ENCODE peak calls at places on chromosome 10, in six cellular contexts. O is left ventricle myocardium inferior, L is AG04449, Q is IMR-90, X is fibroblast of villous mesenchyme, Z is foreskin fibroblast. Y is an unnamed sample.

GRCh38 chr10:131746241-131746711 is 154.5 kb upstream of the PPP2R2D start:
- DNase-seq in O (no peak), L (no peak), Q (no peak), X (no peak), Z (no peak), Y (no peak)

GRCh38 chr10:117532451-117533107 is 10.0 kb upstream of the EMX2 start:
- DNase-seq in O (no peak), L (no peak), Q (no peak), X (peak), Z (no peak), Y (no peak)

GRCh38 chr10:3761916-3762708 is 22.9 kb downstream of the KLF6 start:
- DNase-seq in O (no peak), L (no peak), Q (peak), X (peak), Z (no peak), Y (peak)

GRCh38 chr10:124550305-124551034 is 88.8 kb downstream of the LHPP start:
- DNase-seq in O (no peak), L (no peak), Q (no peak), X (no peak), Z (no peak), Y (no peak)

GRCh38 chr10:22554481-22555182 is 159.7 kb downstream of the PIP4K2A start:
- DNase-seq in O (peak), L (peak), Q (peak), X (peak), Z (peak), Y (peak)

GRCh38 chr10:131251146-131251541 is 60.4 kb downstream of the TCERG1L start:
- DNase-seq in O (no peak), L (no peak), Q (no peak), X (no peak), Z (no peak), Y (no peak)

GRCh38 chr10:66215921-66216320 is 709.9 kb upstream of the LRRTM3 start:
- DNase-seq in O (no peak), L (no peak), Q (no peak), X (no peak), Z (no peak), Y (no peak)

GRCh38 chr10:131320860-131321604 is 9.5 kb upstream of the TCERG1L start:
- DNase-seq in O (no peak), L (no peak), Q (no peak), X (no peak), Z (no peak), Y (no peak)

GRCh38 chr10:74981831-74982633 is 129.4 kb upstream of the SAMD8 start:
- DNase-seq in O (no peak), L (no peak), Q (no peak), X (no peak), Z (no peak), Y (no peak)

GRCh38 chr10:104089621-104090020 is 3.9 kb upstream of the COL17A1 start:
- DNase-seq in O (no peak), L (no peak), Q (no peak), X (no peak), Z (no peak), Y (no peak)

GRCh38 chr10:43252785-43253341 is 14.0 kb downstream of the RASGEF1A start:
- DNase-seq in O (peak), L (no peak), Q (no peak), X (no peak), Z (no peak), Y (no peak)

GRCh38 chr10:88157981-88158465 is 294.6 kb downstream of the PTEN start:
- DNase-seq in O (no peak), L (peak), Q (peak), X (peak), Z (peak), Y (peak)

GRCh38 chr10:110225756-110226554 is 18.6 kb downstream of the MXI1 start:
- DNase-seq in O (peak), L (peak), Q (peak), X (peak), Z (peak), Y (peak)

GRCh38 chr10:1198453-1199344 is 142.5 kb downstream of the WDR37 start:
- DNase-seq in O (no peak), L (no peak), Q (no peak), X (no peak), Z (no peak), Y (no peak)

GRCh38 chr10:7473474-7473873 is 62.6 kb upstream of the SFMBT2 start:
- DNase-seq in O (no peak), L (no peak), Q (no peak), X (no peak), Z (no peak), Y (no peak)

GRCh38 chr10:79417266-79417665 is 28.2 kb downstream of the ZCCHC24 start:
- DNase-seq in O (peak), L (no peak), Q (no peak), X (no peak), Z (no peak), Y (no peak)

GRCh38 chr10:97744405-97745035 is 7.6 kb downstream of the ZFYVE27 start:
- DNase-seq in O (no peak), L (no peak), Q (no peak), X (no peak), Z (no peak), Y (no peak)

DNA sequence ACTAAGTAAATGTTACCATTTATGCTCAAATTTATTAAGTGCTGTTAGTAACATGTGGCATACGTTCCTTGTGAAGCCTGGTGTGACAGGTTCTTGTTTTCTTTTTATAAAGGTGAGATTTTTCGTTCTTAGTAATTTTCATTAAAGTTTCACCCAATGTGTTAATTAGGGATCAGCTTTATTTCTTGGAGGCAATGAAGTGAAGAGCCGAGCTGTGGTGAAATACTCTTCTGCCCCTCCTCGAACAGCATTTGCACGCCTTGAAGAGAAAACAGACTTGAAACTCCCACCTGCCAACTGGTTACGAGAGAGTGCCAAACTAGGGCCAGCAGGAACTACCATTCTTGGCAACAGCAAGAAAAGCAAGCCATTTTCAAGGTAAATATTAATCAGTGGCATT is 1.5 kb downstream of the EDRF1 start:
- DNase-seq in O (no peak), L (no peak), Q (no peak), X (no peak), Z (no peak), Y (no peak)
- H3K4me3 ChIP-seq in O (no peak), L (no peak), Q (no peak), X (no peak), Z (no peak), Y (no peak)

DNA sequence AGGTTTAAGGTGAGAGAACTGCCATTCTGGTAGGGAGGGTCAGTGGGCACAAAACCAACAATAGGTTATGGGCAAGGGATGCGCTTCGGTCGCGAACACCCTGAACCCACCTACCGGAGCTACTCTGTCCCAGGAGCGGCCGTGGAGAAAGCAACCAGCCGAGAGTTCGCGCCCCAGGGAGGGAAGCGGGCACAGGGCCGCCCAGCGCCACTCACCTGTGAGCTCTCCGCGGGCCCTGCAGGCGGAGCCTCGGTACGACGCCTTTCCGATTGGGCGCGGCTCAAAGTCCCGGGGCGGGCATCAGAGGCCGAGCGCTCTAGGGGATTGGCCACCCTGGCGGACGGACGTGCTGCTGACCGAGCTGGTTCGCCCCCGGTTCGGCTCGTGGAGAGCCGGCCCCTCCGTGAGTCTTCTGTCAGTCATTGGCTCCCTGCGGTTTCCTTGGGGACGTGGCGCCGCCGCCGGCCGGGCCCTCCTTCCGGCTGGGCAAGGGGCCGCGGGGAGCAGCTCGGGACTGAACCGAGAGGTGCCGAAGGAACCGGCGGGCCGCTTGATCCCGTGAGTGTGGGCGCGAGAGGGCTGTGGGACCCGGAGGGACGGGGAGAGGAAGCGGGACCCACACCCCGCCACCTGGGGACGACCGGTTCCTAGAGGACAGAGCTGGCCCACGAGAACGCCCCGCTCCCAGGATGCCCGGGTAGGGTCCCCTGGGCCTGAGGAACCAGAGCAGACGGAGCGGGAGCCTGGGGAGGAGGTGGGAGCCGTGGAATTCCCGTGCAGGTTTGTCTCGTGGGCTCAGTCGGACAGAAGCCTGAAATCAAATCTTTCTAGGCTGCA is at the start of gene ENTPD7:
- DNase-seq in O (peak), L (peak), Q (peak), X (peak), Z (peak), Y (peak)
- TF ChIP-seq CTCF in O (peak), L (peak), Q (peak), X (no peak), Z (no peak), Y (no peak)

GRCh38 chr10:51075802-51076201 is 1.5 kb downstream of the PRKG1 start:
- DNase-seq in O (no peak), L (no peak), Q (no peak), X (no peak), Z (no peak), Y (no peak)

GRCh38 chr10:51073461-51074237 is 638 bp upstream of the PRKG1 start:
- DNase-seq in O (peak), L (no peak), Q (peak), X (no peak), Z (peak), Y (no peak)

GRCh38 chr10:51074238-51075028 is at the start of gene PRKG1:
- DNase-seq in O (peak), L (no peak), Q (peak), X (peak), Z (peak), Y (peak)

GRCh38 chr10:51076442-51076841 is 2.2 kb downstream of the PRKG1 start:
- DNase-seq in O (no peak), L (no peak), Q (no peak), X (no peak), Z (no peak), Y (peak)

GRCh38 chr10:51073035-51073434 is 1.3 kb upstream of the PRKG1 start:
- DNase-seq in O (no peak), L (no peak), Q (no peak), X (no peak), Z (no peak), Y (no peak)
- H3K4me3 ChIP-seq in O (peak), L (peak), Q (no peak), X (peak), Z (peak), Y (no peak)

GRCh38 chr10:96288151-96288621 is 16.0 kb upstream of the DNTT start:
- DNase-seq in O (no peak), L (no peak), Q (no peak), X (no peak), Z (no peak), Y (no peak)

GRCh38 chr10:96290368-96291133 is 13.7 kb upstream of the DNTT start:
- DNase-seq in O (no peak), L (no peak), Q (no peak), X (no peak), Z (no peak), Y (no peak)

GRCh38 chr10:96295475-96295874 is 8.8 kb upstream of the DNTT start:
- DNase-seq in O (no peak), L (no peak), Q (no peak), X (no peak), Z (no peak), Y (no peak)

GRCh38 chr10:96289218-96289910 is 14.9 kb upstream of the DNTT start:
- DNase-seq in O (no peak), L (no peak), Q (no peak), X (no peak), Z (no peak), Y (no peak)

GRCh38 chr10:96292971-96293909 is 11.0 kb upstream of the DNTT start:
- DNase-seq in O (no peak), L (peak), Q (peak), X (peak), Z (peak), Y (no peak)
- TF ChIP-seq CTCF in O (peak), L (peak), Q (peak), X (peak), Z (peak), Y (peak)

GRCh38 chr10:133308431-133309110 is at the start of the genes TUBGCP2 and ZNF511:
- DNase-seq in O (peak), L (no peak), Q (peak), X (peak), Z (peak), Y (no peak)

GRCh38 chr10:133310789-133311188 is 2.1 kb downstream of the ZNF511 start:
- DNase-seq in O (no peak), L (no peak), Q (no peak), X (no peak), Z (no peak), Y (no peak)

GRCh38 chr10:133310399-133310755 is 1.7 kb downstream of the ZNF511 start:
- DNase-seq in O (no peak), L (no peak), Q (no peak), X (no peak), Z (no peak), Y (no peak)

GRCh38 chr10:133309111-133309719 is 501 bp downstream of the ZNF511 start:
- DNase-seq in O (peak), L (no peak), Q (peak), X (peak), Z (peak), Y (no peak)

GRCh38 chr10:133309720-133310398 is 1.1 kb downstream of the ZNF511 start:
- DNase-seq in O (peak), L (no peak), Q (no peak), X (no peak), Z (no peak), Y (no peak)
- H3K4me3 ChIP-seq in O (no peak), L (no peak), Q (no peak), X (no peak), Z (no peak), Y (no peak)

GRCh38 chr10:29966269-29966668 is 93.1 kb downstream of the JCAD start:
- DNase-seq in O (no peak), L (no peak), Q (no peak), X (no peak), Z (no peak), Y (no peak)
- TF ChIP-seq CTCF in O (no peak), L (no peak), Q (no peak), X (no peak), Z (no peak), Y (peak)

DNA sequence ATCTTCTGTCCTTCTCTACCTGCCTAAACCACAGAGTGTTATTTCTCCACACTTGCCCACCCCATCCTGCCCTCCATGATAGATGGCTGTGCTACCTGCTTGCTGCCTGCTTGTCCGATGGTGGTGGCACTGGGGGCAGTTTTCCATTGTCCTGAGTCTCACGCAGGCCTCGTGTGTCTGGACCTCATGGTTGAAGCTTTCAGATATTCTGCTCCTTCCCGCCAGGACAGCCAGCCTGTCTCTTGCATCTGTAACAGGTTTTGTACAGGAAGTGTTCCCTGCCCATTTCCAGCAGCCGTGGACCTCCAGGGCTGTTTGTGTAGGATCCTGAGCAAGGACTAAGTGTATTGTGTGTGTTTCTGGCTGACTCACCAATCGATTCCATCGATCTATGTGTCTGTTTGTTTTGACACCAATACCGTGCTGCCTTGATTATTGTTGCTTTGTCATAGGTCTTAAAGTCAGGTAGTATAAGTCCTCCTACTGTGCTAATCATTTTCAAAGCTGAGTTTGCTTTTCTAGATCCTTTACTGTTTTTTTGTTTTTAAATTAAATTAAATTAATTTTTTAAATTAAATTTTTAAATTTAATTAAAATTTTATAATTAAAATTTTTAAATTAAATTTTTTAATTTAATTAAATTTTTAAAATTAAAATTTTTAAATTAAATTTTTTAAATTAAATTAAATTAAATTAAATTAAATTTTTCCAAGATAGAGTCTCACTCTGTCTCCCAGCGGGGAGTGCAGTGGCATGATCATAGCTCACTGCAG is 8.5 kb downstream of the IL15RA start:
- DNase-seq in O (no peak), L (no peak), Q (no peak), X (no peak), Z (no peak), Y (no peak)
- H3K4me3 ChIP-seq in O (no peak), L (no peak), Q (no peak), X (no peak), Z (no peak), Y (no peak)

DNA sequence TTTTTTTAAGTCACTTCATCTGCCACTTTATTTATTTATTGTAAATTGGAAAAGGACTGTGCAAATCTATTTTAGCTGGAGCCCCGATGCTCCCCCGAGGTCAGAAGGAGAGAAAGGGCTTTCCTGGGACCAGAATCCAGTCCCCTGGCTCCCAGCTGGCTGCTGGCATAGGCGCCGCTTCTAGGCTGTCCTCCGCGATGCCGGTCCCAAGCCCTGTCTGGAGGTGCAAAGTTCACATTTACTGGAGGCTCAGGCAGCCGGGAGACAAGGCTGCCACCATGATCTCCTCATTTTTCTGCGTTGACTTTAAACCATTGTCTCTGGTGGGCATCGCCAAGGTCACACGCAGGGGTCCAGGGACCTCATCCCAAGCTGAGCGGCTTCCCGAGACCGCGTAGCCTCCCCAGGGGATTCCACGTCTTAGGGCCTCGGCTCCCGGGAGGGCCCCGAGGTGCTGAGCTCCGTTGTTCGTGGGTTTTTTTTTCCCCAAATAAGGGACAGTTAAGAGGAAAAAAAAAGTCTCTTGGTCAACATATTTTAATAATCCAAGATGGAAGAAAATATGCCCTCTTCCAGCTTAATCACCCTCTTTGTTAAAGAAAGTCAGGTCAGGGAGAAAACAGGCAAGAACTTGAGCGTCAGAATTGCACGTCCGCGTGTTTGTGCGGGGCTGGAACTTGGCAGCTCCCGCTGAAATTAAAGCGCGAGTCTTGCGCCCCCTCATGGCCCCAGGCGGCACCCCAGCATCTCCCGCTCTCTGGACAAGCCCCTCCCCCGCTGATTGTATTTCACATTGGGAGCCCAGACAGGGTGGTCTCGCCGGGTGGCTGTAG is 11.9 kb downstream of the RGR start:
- DNase-seq in O (peak), L (no peak), Q (peak), X (peak), Z (no peak), Y (peak)
- TF ChIP-seq CTCF in O (peak), L (peak), Q (peak), X (peak), Z (peak), Y (peak)

Y was measured in retinal pigment epithelial cell.